ENCODE peak calls at places on chromosomes 1 and 21, in nine cellular contexts. K, L, O, T, H, W, F, N and P are unnamed samples.

GRCh38 chr1:7535934-7536878 is 234.9 kb upstream of the VAMP3 start:
- DNase-seq in F (no peak), K (no peak), O (no peak), T (no peak), N (no peak), H (no peak), W (no peak), L (no peak), P (no peak)

GRCh38 chr21:41562101-41563000 is 54.4 kb upstream of the TMPRSS2 start:
- DNase-seq in H (no peak), F (no peak), W (no peak), O (peak), T (no peak), L (no peak), K (no peak), N (no peak), P (no peak)

GRCh38 chr1:184827600-184828368 is 73.1 kb upstream of the EDEM3 start:
- DNase-seq in W (no peak), T (no peak), F (no peak), H (no peak), O (peak), N (no peak), L (no peak), K (no peak), P (no peak)

GRCh38 chr1:226134170-226135058 is 52.1 kb downstream of the ACBD3 start:
- DNase-seq in F (no peak), T (no peak), N (no peak), K (no peak), W (no peak), H (no peak), L (no peak), O (no peak), P (no peak)

GRCh38 chr1:86965012-86965826 is 50.8 kb downstream of the HS2ST1 start:
- DNase-seq in L (peak), F (no peak), H (no peak), K (peak), W (peak), O (peak), T (peak), N (peak), P (peak)

GRCh38 chr1:32972814-32973428 is 8.3 kb upstream of the RNF19B start:
- DNase-seq in H (no peak), T (peak), N (peak), L (no peak), K (peak), O (peak), W (no peak), F (no peak), P (no peak)

GRCh38 chr1:82567308-82567707 is 766.6 kb downstream of the ADGRL2 start:
- DNase-seq in T (no peak), W (no peak), H (no peak), O (no peak), L (no peak), F (no peak), N (no peak), K (no peak), P (no peak)

GRCh38 chr1:201503397-201504176 is 3.3 kb downstream of the CSRP1 start:
- DNase-seq in T (no peak), K (no peak), N (no peak), O (peak), H (no peak), L (no peak), W (no peak), F (no peak), P (no peak)

GRCh38 chr1:56788588-56788987 is 30.6 kb downstream of the FYB2 start:
- DNase-seq in W (no peak), K (no peak), O (no peak), F (no peak), N (peak), L (no peak), T (no peak), H (no peak), P (no peak)

GRCh38 chr1:206468571-206468970 is 1.7 kb upstream of the IKBKE start:
- DNase-seq in T (no peak), L (peak), O (no peak), F (no peak), N (no peak), H (no peak), W (no peak), K (no peak), P (no peak)

GRCh38 chr1:10407201-10407600 is 8.3 kb downstream of the PGD start:
- DNase-seq in W (no peak), O (no peak), T (no peak), H (no peak), L (no peak), N (no peak), F (no peak), K (no peak), P (no peak)

GRCh38 chr1:19484338-19484792 is 974 bp downstream of the CAPZB start:
- DNase-seq in F (no peak), H (no peak), O (peak), N (no peak), L (no peak), W (no peak), K (no peak), T (no peak), P (no peak)

GRCh38 chr1:15339580-15339979 is 70.1 kb upstream of the EFHD2 start:
- DNase-seq in W (no peak), F (no peak), T (no peak), N (no peak), O (no peak), H (no peak), L (no peak), K (no peak), P (no peak)

GRCh38 chr1:241323510-241323909 is 33.5 kb downstream of the RGS7 start:
- DNase-seq in N (no peak), K (no peak), T (no peak), L (peak), W (no peak), O (peak), H (no peak), F (no peak), P (no peak)

GRCh38 chr1:176416777-176417176 is 46.2 kb upstream of the PAPPA2 start:
- DNase-seq in W (no peak), T (no peak), L (no peak), N (no peak), F (no peak), K (no peak), H (no peak), O (no peak), P (no peak)

GRCh38 chr1:39348278-39348677 is 143.2 kb upstream of the BMP8A start:
- DNase-seq in T (no peak), H (no peak), L (no peak), N (peak), W (no peak), F (no peak), O (no peak), K (no peak), P (no peak)

GRCh38 chr1:150409504-150410362 is 45.8 kb downstream of the RPRD2 start:
- DNase-seq in N (no peak), O (no peak), T (no peak), H (no peak), L (no peak), K (no peak), W (no peak), F (no peak), P (no peak)

GRCh38 chr1:39006287-39006686 is 15.2 kb downstream of the AKIRIN1 start:
- DNase-seq in H (no peak), W (no peak), O (no peak), N (no peak), L (no peak), F (no peak), K (no peak), T (no peak), P (no peak)

GRCh38 chr1:10471411-10472219 is 714 bp downstream of the DFFA start:
- DNase-seq in T (no peak), F (no peak), H (no peak), N (no peak), L (no peak), W (no peak), K (no peak), O (no peak), P (no peak)

GRCh38 chr1:11918779-11919519 is 7.3 kb downstream of the KIAA2013 start:
- DNase-seq in W (no peak), H (no peak), O (peak), F (no peak), N (no peak), L (no peak), K (peak), T (no peak), P (no peak)

GRCh38 chr1:207076181-207076949 is 12.3 kb upstream of the C4BPB start:
- DNase-seq in W (no peak), H (no peak), O (no peak), K (no peak), T (no peak), L (no peak), N (no peak), F (no peak), P (no peak)

GRCh38 chr1:93716974-93717373 is 35.3 kb upstream of the BCAR3 start:
- DNase-seq in K (no peak), F (peak), L (no peak), T (no peak), H (no peak), N (no peak), O (no peak), W (no peak), P (no peak)